ENCODE peak calls at places on chromosomes 4 and X, in eight cellular contexts. W, B, C, H, I, T, V and O are unnamed samples.

GRCh38 chr4:156568041-156568440 is 403.6 kb downstream of the PDGFC start:
- DNase-seq in W (no peak), B (no peak), C (no peak), H (no peak), I (peak), T (no peak), V (no peak), O (no peak)

GRCh38 chrX:42585842-42586621 is 191.9 kb downstream of the PPP1R2C start:
- DNase-seq in W (no peak), B (no peak), C (no peak), H (no peak), I (peak), T (no peak), V (no peak), O (no peak)

GRCh38 chrX:63250253-63250868 is 100.8 kb downstream of the SPIN4 start:
- DNase-seq in W (peak), B (peak), C (no peak), H (no peak), I (peak), T (no peak), V (peak), O (no peak)

GRCh38 chrX:139200793-139201192 is 329.7 kb upstream of the F9 start:
- DNase-seq in W (no peak), B (no peak), C (no peak), H (no peak), I (no peak), T (no peak), V (no peak), O (no peak)

GRCh38 chr4:107034091-107034698 is 1.9 kb downstream of the DKK2 start:
- DNase-seq in W (peak), B (peak), C (no peak), H (no peak), I (no peak), T (no peak), V (no peak), O (peak)

GRCh38 chrX:51494409-51494808 is 2.0 kb downstream of the NUDT11 start:
- DNase-seq in W (no peak), B (no peak), C (no peak), H (no peak), I (no peak), T (no peak), V (peak), O (no peak)

GRCh38 chrX:109943092-109943739 is 59.7 kb upstream of the TMEM164 start:
- DNase-seq in W (no peak), B (no peak), C (no peak), H (no peak), I (no peak), T (no peak), V (no peak), O (no peak)

GRCh38 chr4:99467908-99468307 is 32.8 kb upstream of the ADH7 start:
- DNase-seq in W (no peak), B (no peak), C (no peak), H (no peak), I (no peak), T (no peak), V (no peak), O (no peak)

GRCh38 chr4:177001271-177002175 is 208.8 kb upstream of the VEGFC start:
- DNase-seq in W (no peak), B (no peak), C (no peak), H (no peak), I (peak), T (no peak), V (no peak), O (no peak)

DNA sequence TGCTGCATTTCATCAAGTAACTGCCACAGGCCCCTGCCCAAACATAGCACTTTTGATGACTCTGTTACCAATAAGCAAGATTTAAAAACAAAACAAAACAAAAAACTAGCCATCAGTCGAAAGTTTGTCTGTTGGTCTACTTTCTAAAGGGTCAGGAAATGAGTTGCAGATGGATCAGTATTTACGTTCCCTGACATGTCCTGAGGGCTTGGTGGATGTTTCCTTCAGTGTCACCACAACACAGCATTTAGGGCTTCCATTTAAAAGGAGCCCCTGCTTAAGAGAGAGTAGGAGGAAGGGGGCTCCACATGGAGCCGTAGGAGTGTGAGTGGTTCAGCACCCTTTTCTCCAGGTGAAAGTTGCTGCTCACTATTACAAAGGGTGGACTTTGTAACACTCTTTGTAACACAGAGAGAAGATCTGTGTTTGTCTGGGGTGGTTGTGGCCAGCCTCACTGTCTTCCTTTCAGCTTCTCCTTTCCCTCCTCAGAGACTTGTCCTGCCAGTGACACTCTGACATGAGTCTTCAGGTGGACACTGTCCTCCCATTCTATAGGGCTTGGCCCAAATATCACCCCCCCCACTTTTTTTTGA is 167.5 kb upstream of the PDE5A start:
- DNase-seq in W (no peak), B (no peak), C (no peak), H (no peak), I (no peak), T (no peak), V (no peak), O (no peak)
- H3K27ac ChIP-seq in W (no peak), B (no peak), C (no peak), H (no peak), I (no peak), T (no peak), V (no peak), O (no peak)

GRCh38 chr4:30724217-30724616 is 4.0 kb downstream of the PCDH7 start:
- DNase-seq in W (no peak), B (no peak), C (no peak), H (no peak), I (no peak), T (no peak), V (no peak), O (no peak)

GRCh38 chr4:30722092-30722915 is 2.1 kb downstream of the PCDH7 start:
- DNase-seq in W (no peak), B (no peak), C (peak), H (no peak), I (no peak), T (peak), V (no peak), O (no peak)

GRCh38 chr4:30720656-30721352 is 635 bp downstream of the PCDH7 start:
- DNase-seq in W (no peak), B (peak), C (peak), H (no peak), I (no peak), T (peak), V (no peak), O (no peak)

GRCh38 chr4:30721353-30722091 is 1.4 kb downstream of the PCDH7 start:
- DNase-seq in W (no peak), B (peak), C (peak), H (no peak), I (peak), T (peak), V (no peak), O (no peak)

DNA sequence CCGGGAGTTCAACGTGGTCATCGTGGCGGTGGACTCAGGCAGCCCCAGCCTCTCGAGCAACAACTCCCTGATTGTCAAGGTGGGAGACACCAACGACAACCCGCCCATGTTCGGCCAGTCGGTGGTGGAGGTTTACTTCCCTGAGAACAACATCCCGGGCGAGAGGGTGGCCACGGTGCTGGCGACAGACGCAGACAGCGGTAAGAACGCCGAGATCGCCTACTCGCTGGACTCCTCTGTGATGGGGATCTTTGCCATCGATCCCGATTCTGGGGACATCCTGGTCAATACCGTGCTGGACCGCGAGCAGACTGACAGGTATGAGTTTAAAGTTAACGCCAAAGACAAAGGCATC is 2.7 kb downstream of the PCDH7 start:
- DNase-seq in W (no peak), B (peak), C (no peak), H (no peak), I (no peak), T (no peak), V (no peak), O (no peak)
- H3K27ac ChIP-seq in W (peak), B (no peak), C (peak), H (no peak), I (no peak), T (peak), V (no peak), O (no peak)

GRCh38 chr4:139312552-139313332 is 10.5 kb upstream of the NDUFC1 start:
- DNase-seq in W (no peak), B (no peak), C (no peak), H (no peak), I (no peak), T (no peak), V (peak), O (no peak)
- H3K27ac ChIP-seq in W (no peak), B (no peak), C (no peak), H (no peak), I (no peak), T (no peak), V (peak), O (no peak)

DNA sequence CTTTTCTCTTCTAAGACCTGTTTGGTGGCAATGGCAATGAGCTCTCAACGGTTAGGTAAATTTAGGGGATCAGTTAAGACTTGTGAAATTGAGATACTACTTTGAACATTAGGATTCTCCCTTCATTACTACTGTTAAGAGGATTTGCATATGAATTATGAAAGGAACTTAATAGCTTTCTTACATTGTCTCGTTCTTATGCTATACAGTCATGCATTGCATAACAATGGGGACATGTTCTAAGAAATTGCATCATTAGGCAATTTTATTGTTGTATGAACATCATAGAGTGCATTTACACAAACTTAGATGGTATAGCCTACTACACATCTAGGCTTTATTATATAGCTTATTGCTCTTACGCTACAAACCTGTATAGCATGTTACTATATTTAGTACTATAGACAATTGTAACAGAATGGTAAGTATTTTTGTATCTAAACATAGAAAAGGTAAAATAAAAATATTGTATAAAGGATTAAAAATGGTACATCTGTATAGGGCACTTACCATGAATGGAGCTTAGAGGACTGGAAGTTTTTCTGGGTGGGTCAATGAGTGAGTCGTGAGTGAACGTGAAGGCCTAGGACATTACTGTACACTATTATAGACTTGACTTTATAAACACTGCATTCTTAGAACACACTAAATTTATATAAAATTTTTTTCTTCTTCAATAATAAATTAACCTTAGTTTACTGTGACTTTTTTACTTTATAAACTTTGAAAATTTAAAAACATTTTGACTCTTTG is 62.5 kb downstream of the PAQR3 start:
- DNase-seq in W (no peak), B (no peak), C (no peak), H (no peak), I (peak), T (no peak), V (peak), O (no peak)
- H3K27ac ChIP-seq in W (no peak), B (no peak), C (no peak), H (no peak), I (no peak), T (no peak), V (no peak), O (no peak)

GRCh38 chr4:41548305-41548704 is 10.3 kb downstream of the LIMCH1 start:
- DNase-seq in W (no peak), B (no peak), C (no peak), H (no peak), I (no peak), T (no peak), V (no peak), O (no peak)

GRCh38 chr4:41550308-41550707 is 12.4 kb downstream of the LIMCH1 start:
- DNase-seq in W (no peak), B (no peak), C (no peak), H (no peak), I (no peak), T (no peak), V (no peak), O (no peak)

GRCh38 chr4:41546638-41547037 is 8.7 kb downstream of the LIMCH1 start:
- DNase-seq in W (no peak), B (no peak), C (no peak), H (no peak), I (no peak), T (no peak), V (no peak), O (no peak)

GRCh38 chr4:41545238-41545637 is 7.3 kb downstream of the LIMCH1 start:
- DNase-seq in W (no peak), B (no peak), C (no peak), H (no peak), I (no peak), T (no peak), V (no peak), O (no peak)

GRCh38 chr4:41549469-41549868 is 11.5 kb downstream of the LIMCH1 start:
- DNase-seq in W (no peak), B (no peak), C (no peak), H (no peak), I (no peak), T (no peak), V (no peak), O (no peak)
- H3K27ac ChIP-seq in W (peak), B (no peak), C (peak), H (no peak), I (no peak), T (no peak), V (no peak), O (no peak)

GRCh38 chr4:26985836-26986235 is 125.2 kb downstream of the STIM2 start:
- DNase-seq in W (no peak), B (no peak), C (no peak), H (no peak), I (no peak), T (no peak), V (peak), O (no peak)

GRCh38 chr4:26987191-26987590 is 126.5 kb downstream of the STIM2 start:
- DNase-seq in W (no peak), B (no peak), C (no peak), H (no peak), I (no peak), T (no peak), V (no peak), O (no peak)

GRCh38 chr4:26984896-26985295 is 124.3 kb downstream of the STIM2 start:
- DNase-seq in W (no peak), B (no peak), C (no peak), H (no peak), I (no peak), T (no peak), V (peak), O (no peak)
- H3K27ac ChIP-seq in W (no peak), B (no peak), C (no peak), H (no peak), I (no peak), T (no peak), V (peak), O (no peak)

DNA sequence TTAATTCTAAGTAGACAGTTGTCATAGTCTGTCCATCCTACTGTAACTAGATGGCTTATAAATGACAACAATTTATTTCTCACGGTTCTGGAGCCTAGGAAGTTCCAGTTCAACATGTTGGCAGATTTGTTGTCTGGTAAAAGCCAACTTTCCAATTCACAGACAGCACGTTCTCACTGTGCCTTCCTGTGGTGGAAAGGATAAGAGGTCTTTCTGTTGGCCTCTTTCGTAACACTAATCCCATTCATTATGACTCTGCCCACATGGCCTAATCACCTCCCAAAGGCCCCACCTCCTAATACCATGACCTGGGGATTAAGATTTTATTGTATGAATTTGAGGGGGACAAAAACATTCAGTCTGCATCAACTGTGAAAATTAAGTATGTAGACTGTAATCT is 83.2 kb downstream of the GALNTL6 start:
- DNase-seq in W (no peak), B (no peak), C (no peak), H (no peak), I (no peak), T (no peak), V (no peak), O (no peak)
- H3K27ac ChIP-seq in W (no peak), B (no peak), C (no peak), H (no peak), I (no peak), T (no peak), V (no peak), O (no peak)

GRCh38 chrX:10482708-10483107 is 137.7 kb downstream of the MID1 start:
- DNase-seq in W (no peak), B (no peak), C (no peak), H (no peak), I (no peak), T (no peak), V (no peak), O (no peak)

GRCh38 chrX:10482262-10482661 is 138.1 kb downstream of the MID1 start:
- DNase-seq in W (no peak), B (no peak), C (peak), H (no peak), I (no peak), T (peak), V (no peak), O (no peak)

GRCh38 chrX:10485331-10485730 is 135.1 kb downstream of the MID1 start:
- DNase-seq in W (no peak), B (no peak), C (no peak), H (no peak), I (no peak), T (no peak), V (no peak), O (no peak)

GRCh38 chrX:10484683-10485247 is 135.6 kb downstream of the MID1 start:
- DNase-seq in W (no peak), B (no peak), C (no peak), H (no peak), I (peak), T (no peak), V (no peak), O (no peak)

DNA sequence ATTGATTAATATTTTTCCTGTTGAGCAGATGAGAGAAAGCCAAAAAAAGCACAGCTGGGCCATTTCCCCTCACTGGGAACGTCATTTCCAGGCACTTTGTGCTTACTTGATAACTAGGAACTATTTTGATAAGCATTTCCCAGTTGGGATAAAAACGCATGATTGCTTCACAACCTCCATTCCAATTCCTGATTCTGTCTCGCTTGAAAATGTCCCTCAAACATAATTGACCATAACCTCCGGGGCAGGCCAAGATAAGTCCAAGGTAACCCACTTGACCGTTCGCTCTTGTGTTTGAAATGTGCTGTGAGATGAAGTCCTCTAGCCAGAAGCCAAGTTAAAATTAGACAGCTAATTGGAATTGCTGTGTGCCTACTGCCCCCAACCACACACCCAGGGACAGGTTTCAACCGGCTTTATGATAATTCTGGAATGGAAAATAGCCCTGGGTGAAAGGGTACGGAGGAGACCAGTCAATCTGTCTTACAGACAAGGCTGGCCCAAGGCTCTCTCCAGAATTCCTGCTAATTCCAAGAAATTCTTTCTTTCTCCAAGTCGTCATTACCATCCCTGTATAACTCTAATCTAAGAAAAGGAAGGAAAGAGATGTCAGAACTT is 137.1 kb downstream of the MID1 start:
- DNase-seq in W (no peak), B (no peak), C (peak), H (no peak), I (no peak), T (no peak), V (no peak), O (no peak)
- H3K27ac ChIP-seq in W (peak), B (no peak), C (peak), H (peak), I (peak), T (peak), V (no peak), O (no peak)